ENCODE peak calls at places on chromosomes 13 and 19, in four cellular contexts. L is ascending aorta, X is K562, M is endodermal cell. D is an unnamed sample. For H3K36me3, the result is how much of the 10 kb centered on the place peaks cover.

GRCh38 chr13:30033681-30034447 is 183.4 kb upstream of the UBL3 start:
- DNase-seq in L (no peak), X (no peak), M (peak), D (no peak)

GRCh38 chr13:92972751-92973150 is 253.9 kb upstream of the GPC6 start:
- DNase-seq in L (no peak), X (no peak), M (no peak), D (no peak)

GRCh38 chr19:6903446-6903845 is 16.1 kb downstream of the ADGRE1 start:
- DNase-seq in L (no peak), X (no peak), M (no peak), D (no peak)

GRCh38 chr19:3556978-3557460 is 367 bp downstream of the MFSD12 start:
- DNase-seq in L (no peak), X (peak), M (peak), D (peak)

GRCh38 chr19:42057856-42058255 is 12.2 kb downstream of the GRIK5 start:
- DNase-seq in L (no peak), X (no peak), M (no peak), D (no peak)

GRCh38 chr13:95317037-95317989 is 16.1 kb upstream of the ABCC4 start:
- DNase-seq in L (no peak), X (peak), M (no peak), D (no peak)

GRCh38 chr19:57068921-57069697 is 50.7 kb upstream of the USP29 start:
- DNase-seq in L (no peak), X (no peak), M (peak), D (peak)

GRCh38 chr19:20482721-20483120 is 82.9 kb downstream of the ZNF737 start:
- DNase-seq in L (no peak), X (no peak), M (peak), D (no peak)

GRCh38 chr13:46168341-46168740 is 13.6 kb downstream of the LCP1 start:
- DNase-seq in L (peak), X (no peak), M (no peak), D (no peak)

GRCh38 chr19:14497347-14497921 is 1.5 kb upstream of the GIPC1 start:
- DNase-seq in L (no peak), X (peak), M (no peak), D (peak)

GRCh38 chr13:29059837-29060236 is 239.7 kb downstream of the MTUS2 start:
- DNase-seq in L (no peak), X (no peak), M (no peak), D (no peak)

GRCh38 chr19:12672744-12673143 is 6.1 kb downstream of the WDR83 start:
- DNase-seq in L (no peak), X (no peak), M (peak), D (peak)

GRCh38 chr19:1070931-1071791 is 4.2 kb downstream of the ARHGAP45 start:
- DNase-seq in L (no peak), X (no peak), M (peak), D (peak)

GRCh38 chr19:52200044-52200443 is 10.2 kb downstream of the PPP2R1A start:
- DNase-seq in L (peak), X (no peak), M (no peak), D (no peak)

GRCh38 chr19:43872547-43873336 is 45.6 kb downstream of the ZNF283 start:
- DNase-seq in L (no peak), X (no peak), M (no peak), D (no peak)

GRCh38 chr19:14381689-14382474 is 638 bp downstream of the ADGRE5 start:
- DNase-seq in L (peak), X (peak), M (no peak), D (peak)

GRCh38 chr13:62119739-62120700 is 704.4 kb upstream of the PCDH20 start:
- DNase-seq in L (no peak), X (no peak), M (no peak), D (peak)

GRCh38 chr19:39052243-39052746 is 19.9 kb upstream of the FBXO27 start:
- DNase-seq in L (no peak), X (peak), M (peak), D (peak)

GRCh38 chr13:104586010-104586746 is 1520.0 kb upstream of the SLC10A2 start:
- DNase-seq in L (no peak), X (no peak), M (no peak), D (no peak)

GRCh38 chr19:55493052-55493649 is 4.9 kb downstream of the SSC5D start:
- DNase-seq in L (no peak), X (no peak), M (no peak), D (peak)

GRCh38 chr13:74322562-74322961 is 188.4 kb upstream of the KLF12 start:
- DNase-seq in L (no peak), X (no peak), M (no peak), D (no peak)

GRCh38 chr19:16588089-16588823 is 16.0 kb upstream of the SLC35E1 start:
- DNase-seq in L (no peak), X (peak), M (no peak), D (peak)

GRCh38 chr19:1445932-1446712 is 3.8 kb upstream of the APC2 start:
- DNase-seq in L (no peak), X (peak), M (peak), D (peak)

GRCh38 chr13:99426426-99426825 is 74.8 kb upstream of the TM9SF2 start:
- DNase-seq in L (no peak), X (no peak), M (peak), D (peak)

GRCh38 chr13:36706755-36707154 is 32.9 kb downstream of the SERTM1 start:
- DNase-seq in L (no peak), X (no peak), M (no peak), D (no peak)

GRCh38 chr13:51785592-51786424 is 18.2 kb downstream of the DHRS12 start:
- DNase-seq in L (no peak), X (peak), M (peak), D (no peak)

GRCh38 chr13:97194473-97194872 is 27.7 kb upstream of the MBNL2 start:
- DNase-seq in L (no peak), X (no peak), M (no peak), D (no peak)

GRCh38 chr13:76808927-76809326 is 77.3 kb downstream of the KCTD12 start:
- DNase-seq in L (no peak), X (no peak), M (no peak), D (no peak)

GRCh38 chr13:23463631-23464030 is 30.1 kb upstream of the SACS start:
- DNase-seq in L (no peak), X (no peak), M (no peak), D (no peak)

GRCh38 chr13:23467932-23468278 is 34.4 kb upstream of the SACS start:
- DNase-seq in L (no peak), X (no peak), M (no peak), D (no peak)

GRCh38 chr13:23468811-23469210 is 35.3 kb upstream of the SACS start:
- DNase-seq in L (no peak), X (no peak), M (no peak), D (no peak)

GRCh38 chr13:23467048-23467931 is 33.8 kb upstream of the SACS start:
- DNase-seq in L (no peak), X (no peak), M (peak), D (no peak)

DNA sequence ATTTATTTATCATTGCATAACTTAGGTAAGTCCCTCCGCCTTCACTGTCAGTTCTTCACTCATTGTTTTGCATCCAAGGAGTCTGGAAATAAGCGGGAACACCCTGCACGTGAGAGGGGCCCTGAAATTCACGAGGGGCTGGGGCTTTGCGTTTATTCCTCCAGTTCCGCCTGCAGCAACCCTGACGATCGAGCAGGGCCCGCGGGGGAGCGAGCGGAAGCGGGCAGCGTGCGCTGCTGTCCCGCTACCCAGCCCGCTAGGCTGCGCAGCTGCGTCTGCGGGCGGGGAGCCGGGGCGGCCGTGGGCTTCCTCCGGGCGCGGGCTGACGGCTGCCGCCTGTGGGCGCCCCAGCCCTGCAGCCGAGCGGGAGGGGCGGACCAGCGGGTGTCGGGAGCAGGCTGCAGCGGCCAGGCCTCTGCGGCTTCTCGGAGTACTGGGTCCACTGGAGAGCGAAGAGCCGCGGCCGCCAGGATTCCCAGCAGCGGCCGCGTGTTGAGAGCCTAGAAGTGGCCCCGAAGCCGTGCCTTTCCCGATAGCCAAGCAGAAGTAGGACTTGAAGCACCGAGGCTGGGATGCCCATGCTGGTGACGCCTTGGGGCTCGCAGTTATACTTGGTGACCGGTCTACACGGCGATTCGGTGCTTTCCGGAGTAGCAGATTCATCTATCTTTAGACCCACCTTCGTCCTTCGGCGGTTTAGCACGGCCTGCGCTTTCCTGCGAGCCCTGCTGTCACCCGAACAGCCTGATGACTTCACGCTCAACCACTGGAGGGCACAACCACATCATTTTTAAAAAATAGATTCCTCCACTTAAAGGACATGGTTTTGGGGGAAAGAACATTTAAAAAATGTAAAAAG is 32.9 kb upstream of the SACS start:
- DNase-seq in L (peak), X (peak), M (peak), D (peak)
- H3K4me3 ChIP-seq in L (peak), X (no peak), M (peak), D (peak)

GRCh38 chr13:107461751-107462150 is 753.6 kb downstream of the LIG4 start:
- DNase-seq in L (no peak), X (no peak), M (no peak), D (no peak)
- H3K36me3 ChIP-seq in L (under half), X (under half), M (under half), D (under half)

GRCh38 chr19:18800079-18800478 is 9.0 kb upstream of the COMP start:
- DNase-seq in L (no peak), X (no peak), M (no peak), D (no peak)
- H3K4me3 ChIP-seq in L (no peak), X (no peak), M (no peak), D (no peak)

DNA sequence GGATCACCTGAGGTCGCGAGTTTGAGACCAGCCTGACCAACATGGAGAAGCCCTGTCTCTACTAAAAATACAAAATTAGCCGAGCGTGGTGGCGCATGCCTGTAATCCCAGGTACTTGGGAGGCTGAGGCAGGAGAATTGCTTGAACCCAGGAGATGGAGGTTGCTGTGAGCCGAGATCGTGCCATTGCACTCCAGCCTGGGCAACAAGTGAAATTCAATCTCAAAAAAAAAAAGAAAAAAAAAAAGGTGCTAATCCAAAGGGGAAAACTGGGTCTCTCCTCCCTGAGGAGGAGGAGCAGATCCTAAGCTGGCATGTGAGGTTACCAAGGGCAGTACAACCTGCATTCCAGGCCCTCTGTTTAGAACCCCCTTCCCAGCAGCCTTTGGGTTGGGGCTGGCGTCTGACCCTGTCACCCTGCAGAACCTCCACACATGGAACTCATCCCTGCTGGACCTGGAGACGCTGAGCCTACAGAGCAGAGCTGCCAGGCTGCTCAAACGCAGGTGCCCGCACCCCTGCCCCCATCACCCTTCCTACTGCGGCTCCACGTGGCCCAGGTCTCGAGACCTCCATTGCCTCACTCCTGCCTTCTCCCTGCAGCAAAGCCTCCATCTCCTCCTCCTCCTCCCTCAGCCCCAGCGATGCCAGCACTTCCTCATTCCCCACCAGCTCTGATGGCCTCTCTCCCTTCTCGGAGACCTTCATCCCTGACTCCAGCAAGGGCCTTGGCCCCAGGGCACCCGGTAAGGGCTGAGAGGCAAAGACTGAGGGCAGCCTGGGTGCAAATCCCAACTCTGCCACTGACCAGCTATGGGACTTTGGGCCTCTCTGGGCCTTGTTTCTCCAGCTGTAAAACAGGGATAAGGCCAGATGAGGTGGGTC is 6.7 kb downstream of the PROSER3 start:
- DNase-seq in L (no peak), X (no peak), M (no peak), D (no peak)
- H3K36me3 ChIP-seq in L (under half), X (half or more), M (under half), D (under half)

GRCh38 chr19:40286235-40286530 is 1.0 kb upstream of the AKT2 start:
- DNase-seq in L (no peak), X (no peak), M (no peak), D (no peak)
- H3K4me3 ChIP-seq in L (peak), X (peak), M (no peak), D (no peak)

GRCh38 chr19:58307736-58308135 is 2.6 kb downstream of the ERVK3-1 start:
- DNase-seq in L (no peak), X (no peak), M (no peak), D (no peak)
- H3K36me3 ChIP-seq in L (half or more), X (half or more), M (half or more), D (under half)

GRCh38 chr19:47109177-47109540 is 4.4 kb downstream of the ZC3H4 start:
- DNase-seq in L (no peak), X (no peak), M (no peak), D (no peak)
- H3K4me3 ChIP-seq in L (peak), X (peak), M (peak), D (peak)

D was measured in H7.